ENCODE peak calls at places on chromosomes 4 and X, in four cellular contexts. C is Peyer's patch, V is RWPE1, B is stomach. S is an unnamed sample.

GRCh38 chr4:78599931-78600375 is 48.4 kb downstream of the ANXA3 start:
- DNase-seq in C (no peak), V (no peak), B (no peak), S (no peak)

GRCh38 chr4:40199179-40199670 is 2.4 kb downstream of the RHOH start:
- DNase-seq in C (no peak), V (no peak), B (no peak), S (no peak)

GRCh38 chr4:24473309-24473721 is 111.0 kb downstream of the DHX15 start:
- DNase-seq in C (no peak), V (no peak), B (no peak), S (no peak)

GRCh38 chr4:101141855-101142254 is 205.5 kb downstream of the PPP3CA start:
- DNase-seq in C (no peak), V (no peak), B (no peak), S (no peak)

GRCh38 chrX:153819398-153820083 is 10.8 kb downstream of the PDZD4 start:
- DNase-seq in C (no peak), V (no peak), B (no peak), S (no peak)

GRCh38 chr4:17781072-17781830 is at the start of gene FAM184B:
- DNase-seq in C (no peak), V (no peak), B (no peak), S (peak; percentile 30)

GRCh38 chr4:157590679-157591078 is 370.2 kb downstream of the GRIA2 start:
- DNase-seq in C (no peak), V (no peak), B (no peak), S (no peak)

GRCh38 chrX:53166103-53166502 is 58.9 kb downstream of the KDM5C start:
- DNase-seq in C (no peak), V (no peak), B (no peak), S (no peak)

GRCh38 chr4:98996056-98996941 is 778 bp downstream of the METAP1 start:
- DNase-seq in C (no peak), V (peak; percentile 26), B (no peak), S (no peak)

GRCh38 chr4:184649971-184650855 is 675 bp downstream of the PRIMPOL start:
- DNase-seq in C (no peak), V (no peak), B (no peak), S (no peak)

GRCh38 chr4:184644553-184645307 is 4.5 kb downstream of the CASP3 start:
- DNase-seq in C (no peak), V (no peak), B (no peak), S (no peak)

GRCh38 chr4:115537387-115537786 is 424.0 kb upstream of the NDST4 start:
- DNase-seq in C (no peak), V (no peak), B (no peak), S (no peak)

GRCh38 chrX:10597871-10598270 is 22.5 kb downstream of the MID1 start:
- DNase-seq in C (no peak), V (no peak), B (no peak), S (no peak)

GRCh38 chr4:140136509-140136908 is 17.5 kb downstream of the MAML3 start:
- DNase-seq in C (no peak), V (peak; percentile 60), B (no peak), S (no peak)

GRCh38 chr4:82372502-82372873 is 1.3 kb downstream of the HNRNPD start:
- DNase-seq in C (no peak), V (no peak), B (peak; percentile 43), S (peak; percentile 10)

GRCh38 chr4:64870558-64870957 is 461.3 kb upstream of the TECRL start:
- DNase-seq in C (no peak), V (no peak), B (no peak), S (no peak)

GRCh38 chr4:150136036-150136435 is 57.8 kb downstream of the DCLK2 start:
- DNase-seq in C (no peak), V (no peak), B (no peak), S (no peak)

GRCh38 chr4:119302073-119302832 is 19.7 kb downstream of the FABP2 start:
- DNase-seq in C (no peak), V (no peak), B (no peak), S (no peak)

GRCh38 chrX:100649550-100650356 is 5.8 kb downstream of the SRPX2 start:
- DNase-seq in C (peak; percentile 63), V (peak; percentile 43), B (no peak), S (no peak)

GRCh38 chr4:84796388-84796787 is 170.1 kb downstream of the WDFY3 start:
- DNase-seq in C (no peak), V (no peak), B (no peak), S (no peak)

GRCh38 chrX:78029663-78030062 is 60.2 kb upstream of the PGAM4 start:
- DNase-seq in C (no peak), V (peak; percentile 13), B (no peak), S (no peak)

GRCh38 chr4:38179690-38180299 is 219.6 kb downstream of the PTTG2 start:
- DNase-seq in C (peak; percentile 79), V (peak; percentile 64), B (peak; percentile 87), S (peak; percentile 64)

GRCh38 chr4:2340272-2341061 is 78.0 kb downstream of the ZFYVE28 start:
- DNase-seq in C (peak; percentile 28), V (no peak), B (no peak), S (no peak)

GRCh38 chrX:145848451-145848850 is 30.8 kb downstream of the SLITRK2 start:
- DNase-seq in C (no peak), V (no peak), B (no peak), S (no peak)

GRCh38 chr4:158850800-158851644 is 82.2 kb downstream of the FNIP2 start:
- DNase-seq in C (no peak), V (peak; percentile 29), B (no peak), S (no peak)

DNA sequence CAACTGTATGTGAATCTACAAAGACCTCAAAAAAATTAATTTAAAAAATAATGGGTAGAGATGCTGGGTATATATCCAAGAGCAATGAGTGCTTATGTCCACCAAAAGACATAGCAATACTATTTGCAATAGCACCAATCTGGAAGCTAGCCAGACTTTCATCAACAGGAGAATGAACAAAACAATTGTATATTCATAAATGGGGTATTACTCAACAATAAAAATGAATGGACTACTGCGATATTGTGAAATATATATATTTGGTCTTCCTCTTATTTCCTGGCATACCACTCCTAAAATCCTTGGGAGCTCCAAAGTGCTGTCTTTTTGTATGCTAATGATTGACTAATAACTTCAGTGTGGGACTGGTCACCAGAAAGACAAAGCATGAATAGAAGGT is 77.5 kb downstream of the MSN start:
- DNase-seq in C (no peak), V (no peak), B (no peak), S (no peak)
- H3K27ac ChIP-seq in C (no peak overlapping the region), V (no peak overlapping the region), B (no peak overlapping the region), S (no peak overlapping the region)

GRCh38 chrX:43450355-43450754 is 205.7 kb upstream of the MAOA start:
- DNase-seq in C (no peak), V (no peak), B (no peak), S (no peak)
- H3K27ac ChIP-seq in C (no peak overlapping the region), V (no peak overlapping the region), B (no peak overlapping the region), S (no peak overlapping the region)

GRCh38 chrX:120514236-120514635 is 45.1 kb upstream of the LAMP2 start:
- DNase-seq in C (no peak), V (peak; percentile 8), B (no peak), S (no peak)
- H3K27ac ChIP-seq in C (no peak overlapping the region), V (no peak overlapping the region), B (no peak overlapping the region), S (no peak overlapping the region)

GRCh38 chr4:62302710-62303109 is 1102.6 kb downstream of the ADGRL3 start:
- DNase-seq in C (no peak), V (no peak), B (no peak), S (no peak)
- H3K27ac ChIP-seq in C (no peak overlapping the region), V (no peak overlapping the region), B (no peak overlapping the region), S (no peak overlapping the region)

GRCh38 chr4:7309636-7310035 is 117.3 kb downstream of the SORCS2 start:
- DNase-seq in C (no peak), V (no peak), B (no peak), S (no peak)
- H3K27ac ChIP-seq in C (no peak overlapping the region), V (no peak overlapping the region), B (no peak overlapping the region), S (no peak overlapping the region)